ENCODE peak calls at places on chromosomes 6 and 20, in four cellular contexts. E is tibial nerve, Z is IMR-90, D is heart left ventricle. O is an unnamed sample.

GRCh38 chr6:40932366-40932765 is 106.7 kb downstream of the UNC5CL start:
- DNase-seq in E (no peak), Z (peak), D (no peak), O (no peak)

GRCh38 chr20:46122071-46122470 is 4.0 kb downstream of the CD40 start:
- DNase-seq in E (no peak), Z (peak), D (no peak), O (no peak)

GRCh38 chr6:154476494-154476893 is 34.0 kb downstream of the CNKSR3 start:
- DNase-seq in E (no peak), Z (no peak), D (no peak), O (no peak)

GRCh38 chr20:1177680-1178079 is 7.1 kb downstream of the TMEM74B start:
- DNase-seq in E (no peak), Z (peak), D (no peak), O (no peak)

GRCh38 chr20:62925420-62926228 is 681 bp downstream of the DIDO1 start:
- DNase-seq in E (no peak), Z (peak), D (no peak), O (no peak)

GRCh38 chr6:107763959-107764358 is 60.2 kb downstream of the SCML4 start:
- DNase-seq in E (no peak), Z (peak), D (no peak), O (no peak)

GRCh38 chr6:145561095-145561820 is 174.1 kb downstream of the EPM2A start:
- DNase-seq in E (no peak), Z (no peak), D (no peak), O (no peak)

GRCh38 chr20:63942250-63943006 is 13.8 kb downstream of the UCKL1 start:
- DNase-seq in E (no peak), Z (peak), D (peak), O (no peak)

GRCh38 chr6:44452725-44453124 is 65.2 kb downstream of the CDC5L start:
- DNase-seq in E (no peak), Z (peak), D (no peak), O (no peak)

GRCh38 chr20:6692566-6693168 is 74.8 kb upstream of the BMP2 start:
- DNase-seq in E (no peak), Z (no peak), D (peak), O (no peak)

GRCh38 chr6:5030596-5031136 is 26.8 kb upstream of the RPP40 start:
- DNase-seq in E (peak), Z (peak), D (peak), O (peak)

GRCh38 chr6:19322691-19323470 is 514.3 kb upstream of the ID4 start:
- DNase-seq in E (no peak), Z (no peak), D (no peak), O (no peak)

GRCh38 chr6:89267918-89268317 is 47.2 kb downstream of the GABRR2 start:
- DNase-seq in E (no peak), Z (no peak), D (no peak), O (no peak)

GRCh38 chr6:148934534-148934933 is 187.7 kb downstream of the UST start:
- DNase-seq in E (peak), Z (peak), D (peak), O (no peak)

GRCh38 chr6:1611572-1612385 is 2.1 kb downstream of the FOXC1 start:
- DNase-seq in E (no peak), Z (peak), D (no peak), O (no peak)

GRCh38 chr6:166624275-166624674 is 2.8 kb downstream of the RPS6KA2 start:
- DNase-seq in E (peak), Z (peak), D (no peak), O (no peak)

GRCh38 chr6:44593539-44593944 is 206.0 kb downstream of the CDC5L start:
- DNase-seq in E (peak), Z (peak), D (peak), O (no peak)

GRCh38 chr6:116799945-116800344 is 28.9 kb downstream of the GPRC6A start:
- DNase-seq in E (no peak), Z (no peak), D (no peak), O (no peak)

GRCh38 chr6:25934181-25934580 is 3.7 kb upstream of the SLC17A2 start:
- DNase-seq in E (no peak), Z (no peak), D (no peak), O (no peak)

GRCh38 chr6:166112580-166112979 is 55.1 kb downstream of the TBXT start:
- DNase-seq in E (no peak), Z (peak), D (no peak), O (no peak)

GRCh38 chr6:49564552-49564951 is 14.1 kb downstream of the C6orf141 start:
- DNase-seq in E (no peak), Z (no peak), D (no peak), O (no peak)

DNA sequence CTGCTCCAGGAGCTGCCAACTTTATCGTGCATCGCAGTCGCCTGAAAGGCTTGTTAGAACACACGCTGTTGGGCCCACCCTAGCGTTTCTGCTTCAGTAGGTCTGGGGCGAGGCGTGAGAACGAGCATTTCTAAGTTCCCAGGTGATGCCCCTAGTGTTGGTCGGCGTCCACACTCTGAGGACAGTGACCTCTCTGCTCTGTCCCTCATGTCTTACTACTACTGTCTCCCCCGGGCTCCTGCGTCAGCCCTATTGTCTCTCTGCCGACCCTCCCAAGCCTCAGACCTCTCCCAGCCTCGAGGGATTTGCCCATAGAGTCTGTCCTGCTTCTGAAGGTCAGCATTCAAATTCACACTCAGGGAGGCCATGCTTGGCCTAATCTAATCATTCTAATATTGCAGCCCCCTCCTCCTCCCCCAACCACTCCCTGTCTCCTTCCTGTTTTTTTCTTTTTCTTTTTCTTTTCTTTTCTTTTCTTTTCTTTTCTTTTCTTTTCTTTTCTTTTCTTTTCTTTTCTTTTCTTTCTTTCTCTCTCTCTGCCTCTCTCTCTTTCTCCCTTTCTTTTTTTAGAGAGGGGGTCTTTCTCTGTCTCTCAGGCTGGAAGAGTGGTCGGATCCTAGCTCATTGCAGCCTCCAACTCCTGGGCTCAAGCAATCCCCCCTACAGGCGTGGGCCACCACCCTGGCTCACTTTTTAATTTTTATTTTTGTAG is 873 bp upstream of the ZFP64 start:
- DNase-seq in E (no peak), Z (no peak), D (peak), O (peak)
- TF ChIP-seq CTCF in E (no peak), Z (no peak), D (no peak), O (no peak)

DNA sequence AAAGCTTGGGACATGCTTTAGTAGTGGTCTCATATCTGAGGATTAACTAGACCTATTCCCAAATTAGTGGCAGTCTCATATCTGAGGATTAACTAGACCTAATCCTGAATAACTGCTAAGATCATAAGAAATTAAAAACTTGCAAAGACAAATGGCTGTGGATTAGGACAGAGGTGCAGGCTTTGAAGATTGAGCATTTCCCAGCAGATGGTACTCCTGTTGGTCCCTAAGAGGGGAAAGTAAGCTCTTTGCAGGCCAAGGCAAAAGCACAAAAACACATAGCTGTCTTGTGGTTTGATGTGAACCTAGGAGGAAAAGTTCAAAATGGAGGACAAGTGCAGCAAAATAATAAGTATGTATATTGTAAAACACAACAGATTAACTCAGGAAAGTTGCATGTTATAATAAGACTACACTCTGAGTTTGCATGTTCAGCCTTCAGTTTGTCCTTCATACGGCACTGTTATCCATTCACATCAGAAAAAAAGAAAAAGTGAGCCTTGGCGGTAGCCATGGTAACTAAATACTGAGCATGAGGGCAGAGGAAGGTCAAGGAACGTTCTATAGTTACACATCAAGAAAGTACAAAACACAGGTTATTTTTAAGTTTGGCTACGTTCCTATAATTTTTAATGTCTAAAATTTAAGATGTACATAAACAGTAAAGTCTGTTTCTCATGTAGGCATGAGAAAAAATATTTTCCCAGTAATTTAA is 62.8 kb downstream of the FILIP1 start:
- DNase-seq in E (no peak), Z (no peak), D (peak), O (no peak)
- H3K4me3 ChIP-seq in E (no peak), Z (no peak), D (no peak), O (no peak)

GRCh38 chr20:59678286-59678685 is 73.9 kb downstream of the PHACTR3 start:
- DNase-seq in E (no peak), Z (no peak), D (no peak), O (no peak)
- H3K27ac ChIP-seq in E (no peak), Z (no peak), D (no peak), O (peak)

DNA sequence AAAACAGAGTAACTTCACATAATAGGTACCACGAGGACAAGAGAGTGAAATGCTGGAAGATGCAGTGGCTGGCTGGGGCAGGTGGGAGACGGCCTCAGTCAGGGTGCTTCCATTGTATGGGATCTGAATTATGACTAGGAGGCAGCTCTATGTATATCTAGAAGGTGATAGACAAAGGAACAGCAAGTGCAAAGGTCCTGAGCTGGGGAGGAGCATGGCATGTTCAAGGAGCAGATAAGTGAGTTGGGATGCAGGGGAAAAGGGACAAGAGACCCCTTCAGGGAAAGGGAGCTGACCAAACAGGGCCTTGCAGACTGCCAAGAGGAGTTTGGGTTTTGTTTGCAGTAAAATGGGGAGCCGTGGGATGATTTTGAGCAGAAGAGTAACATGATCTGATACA is 8.3 kb upstream of the SLC9A8 start:
- DNase-seq in E (no peak), Z (no peak), D (no peak), O (no peak)
- TF ChIP-seq CTCF in E (no peak), Z (no peak), D (no peak), O (no peak)

GRCh38 chr6:74891358-74891811 is 314.5 kb downstream of the COL12A1 start:
- DNase-seq in E (peak), Z (peak), D (peak), O (no peak)
- H3K4me3 ChIP-seq in E (no peak), Z (no peak), D (no peak), O (no peak)

GRCh38 chr6:24517659-24518538 is 23.1 kb downstream of the ALDH5A1 start:
- DNase-seq in E (no peak), Z (no peak), D (no peak), O (no peak)
- H3K27ac ChIP-seq in E (no peak), Z (no peak), D (no peak), O (peak)

DNA sequence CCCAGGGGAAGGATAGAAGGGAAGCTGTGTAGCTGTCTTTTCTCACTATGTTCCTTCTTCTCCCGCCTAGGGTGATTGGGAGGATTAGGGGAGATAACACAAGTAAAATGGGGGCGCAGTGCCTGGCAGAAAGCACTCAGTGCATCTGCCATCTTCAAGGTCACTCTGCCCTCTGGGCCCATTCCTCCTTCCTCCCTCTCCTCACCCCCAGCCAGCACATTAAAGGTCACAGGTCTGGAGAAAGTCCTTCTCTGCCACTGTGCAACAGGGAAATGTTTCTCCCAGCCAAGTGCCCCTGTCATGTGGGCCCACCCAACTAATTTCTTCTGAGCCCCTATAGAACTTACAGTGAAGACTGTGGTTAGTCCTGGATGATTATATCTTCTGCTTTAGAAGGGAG is 45.8 kb downstream of the CLIC5 start:
- DNase-seq in E (no peak), Z (no peak), D (no peak), O (no peak)
- TF ChIP-seq CTCF in E (no peak), Z (no peak), D (no peak), O (no peak)

DNA sequence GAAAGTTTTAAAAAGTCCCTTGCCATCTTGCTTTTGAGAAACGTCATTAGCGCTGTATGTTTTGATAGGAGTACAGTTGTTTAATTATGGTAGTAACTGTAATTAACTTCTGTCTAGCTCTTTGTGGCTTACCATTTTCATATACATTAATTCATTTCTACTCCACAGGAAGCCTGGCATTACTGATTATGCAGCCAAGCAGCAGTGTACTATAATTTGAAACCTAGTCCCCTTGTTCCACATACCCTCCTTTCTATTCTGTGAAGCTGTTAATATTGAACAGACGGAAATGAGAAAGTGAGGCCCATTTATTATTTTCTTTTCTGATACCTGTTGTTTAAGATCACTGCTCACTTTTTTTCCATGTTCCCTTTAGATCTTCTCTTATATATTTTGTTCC is 235.4 kb downstream of the CDKAL1 start:
- DNase-seq in E (no peak), Z (no peak), D (no peak), O (no peak)
- H3K4me3 ChIP-seq in E (no peak), Z (no peak), D (no peak), O (no peak)

GRCh38 chr20:48340915-48341314 is 486.9 kb downstream of the PREX1 start:
- DNase-seq in E (no peak), Z (no peak), D (no peak), O (no peak)

GRCh38 chr20:48336647-48337046 is 491.2 kb downstream of the PREX1 start:
- DNase-seq in E (no peak), Z (no peak), D (no peak), O (no peak)

GRCh38 chr20:48339986-48340884 is 487.6 kb downstream of the PREX1 start:
- DNase-seq in E (no peak), Z (no peak), D (no peak), O (no peak)

GRCh38 chr20:48338717-48339116 is 489.1 kb downstream of the PREX1 start:
- DNase-seq in E (no peak), Z (peak), D (no peak), O (no peak)

GRCh38 chr20:48339147-48339985 is 488.4 kb downstream of the PREX1 start:
- DNase-seq in E (peak), Z (peak), D (no peak), O (no peak)
- H3K27ac ChIP-seq in E (no peak), Z (no peak), D (no peak), O (no peak)

GRCh38 chr6:33733294-33734007 is 13.3 kb downstream of the IP6K3 start:
- DNase-seq in E (no peak), Z (no peak), D (no peak), O (no peak)
- TF ChIP-seq CTCF in E (no peak), Z (no peak), D (no peak), O (no peak)

O was measured in dorsolateral prefrontal cortex.